ENCODE peak calls at places on chromosomes 1 and 21, in eight cellular contexts. One of them, this sample, is unnamed.

GRCh38 chr1:186897008-186897407 is 68.3 kb downstream of the PLA2G4A start:
- DNase-seq in CD4-positive, alpha-beta memory T cell: no peak
- DNase-seq in aorta: no peak
- DNase-seq in CD8-positive, alpha-beta T cell: no peak
- DNase-seq in heart right ventricle: peak; percentile 22
- DNase-seq in thyroid gland: no peak
- DNase-seq in HL-60: no peak
- DNase-seq in RWPE1: no peak
- DNase-seq in this sample: no peak

GRCh38 chr1:119675349-119676343 is 27.6 kb upstream of the ZNF697 start:
- DNase-seq in thyroid gland: peak; percentile 87
- DNase-seq in RWPE1: peak; percentile 78
- DNase-seq in HL-60: peak; percentile 74
- DNase-seq in CD4-positive, alpha-beta memory T cell: peak; percentile 36
- DNase-seq in aorta: peak; percentile 78
- DNase-seq in heart right ventricle: peak; percentile 89
- DNase-seq in CD8-positive, alpha-beta T cell: peak; percentile 22
- DNase-seq in this sample: peak; percentile 90

GRCh38 chr1:185556551-185556950 is 177.6 kb upstream of the HMCN1 start:
- DNase-seq in HL-60: no peak
- DNase-seq in thyroid gland: no peak
- DNase-seq in heart right ventricle: no peak
- DNase-seq in RWPE1: no peak
- DNase-seq in CD4-positive, alpha-beta memory T cell: no peak
- DNase-seq in CD8-positive, alpha-beta T cell: no peak
- DNase-seq in aorta: no peak
- DNase-seq in this sample: no peak

GRCh38 chr1:59028052-59028451 is 244.2 kb upstream of the JUN start:
- DNase-seq in CD4-positive, alpha-beta memory T cell: no peak
- DNase-seq in thyroid gland: no peak
- DNase-seq in RWPE1: no peak
- DNase-seq in heart right ventricle: no peak
- DNase-seq in HL-60: no peak
- DNase-seq in CD8-positive, alpha-beta T cell: no peak
- DNase-seq in aorta: no peak
- DNase-seq in this sample: no peak

GRCh38 chr1:223153177-223154119 is 10.4 kb upstream of the TLR5 start:
- DNase-seq in thyroid gland: no peak
- DNase-seq in aorta: no peak
- DNase-seq in HL-60: no peak
- DNase-seq in heart right ventricle: peak; percentile 46
- DNase-seq in CD8-positive, alpha-beta T cell: no peak
- DNase-seq in CD4-positive, alpha-beta memory T cell: no peak
- DNase-seq in RWPE1: no peak
- DNase-seq in this sample: peak; percentile 9

GRCh38 chr1:50342525-50342924 is 80.7 kb downstream of the DMRTA2 start:
- DNase-seq in aorta: no peak
- DNase-seq in CD8-positive, alpha-beta T cell: no peak
- DNase-seq in heart right ventricle: no peak
- DNase-seq in thyroid gland: no peak
- DNase-seq in CD4-positive, alpha-beta memory T cell: no peak
- DNase-seq in RWPE1: no peak
- DNase-seq in HL-60: no peak
- DNase-seq in this sample: no peak

GRCh38 chr1:96782861-96783260 is 61.3 kb downstream of the PTBP2 start:
- DNase-seq in CD4-positive, alpha-beta memory T cell: no peak
- DNase-seq in aorta: no peak
- DNase-seq in HL-60: no peak
- DNase-seq in heart right ventricle: no peak
- DNase-seq in CD8-positive, alpha-beta T cell: no peak
- DNase-seq in thyroid gland: no peak
- DNase-seq in RWPE1: no peak
- DNase-seq in this sample: no peak

GRCh38 chr21:36769051-36769867 is 70.3 kb downstream of the SIM2 start:
- DNase-seq in RWPE1: no peak
- DNase-seq in aorta: no peak
- DNase-seq in heart right ventricle: no peak
- DNase-seq in CD8-positive, alpha-beta T cell: no peak
- DNase-seq in thyroid gland: no peak
- DNase-seq in CD4-positive, alpha-beta memory T cell: no peak
- DNase-seq in HL-60: no peak
- DNase-seq in this sample: no peak

GRCh38 chr1:25524568-25525359 is 18.6 kb upstream of the LDLRAP1 start:
- DNase-seq in RWPE1: no peak
- DNase-seq in CD8-positive, alpha-beta T cell: no peak
- DNase-seq in thyroid gland: no peak
- DNase-seq in aorta: no peak
- DNase-seq in CD4-positive, alpha-beta memory T cell: no peak
- DNase-seq in heart right ventricle: no peak
- DNase-seq in HL-60: no peak
- DNase-seq in this sample: no peak

GRCh38 chr1:37393173-37393572 is 81.2 kb upstream of the ZC3H12A start:
- DNase-seq in HL-60: no peak
- DNase-seq in thyroid gland: no peak
- DNase-seq in aorta: no peak
- DNase-seq in CD8-positive, alpha-beta T cell: no peak
- DNase-seq in CD4-positive, alpha-beta memory T cell: no peak
- DNase-seq in heart right ventricle: no peak
- DNase-seq in RWPE1: no peak
- DNase-seq in this sample: no peak

GRCh38 chr1:206508956-206509355 is 1.6 kb downstream of the RASSF5 start:
- DNase-seq in CD4-positive, alpha-beta memory T cell: no peak
- DNase-seq in CD8-positive, alpha-beta T cell: no peak
- DNase-seq in aorta: peak; percentile 64
- DNase-seq in RWPE1: no peak
- DNase-seq in thyroid gland: peak; percentile 31
- DNase-seq in HL-60: no peak
- DNase-seq in heart right ventricle: no peak
- DNase-seq in this sample: no peak

GRCh38 chr1:153534226-153534932 is 1.4 kb downstream of the S100A6 start:
- DNase-seq in aorta: no peak
- DNase-seq in heart right ventricle: no peak
- DNase-seq in CD8-positive, alpha-beta T cell: no peak
- DNase-seq in thyroid gland: no peak
- DNase-seq in HL-60: no peak
- DNase-seq in RWPE1: peak; percentile 20
- DNase-seq in CD4-positive, alpha-beta memory T cell: no peak
- DNase-seq in this sample: peak; percentile 79

GRCh38 chr1:89199515-89199914 is 773 bp upstream of the GBP4 start:
- DNase-seq in thyroid gland: no peak
- DNase-seq in aorta: no peak
- DNase-seq in HL-60: no peak
- DNase-seq in CD4-positive, alpha-beta memory T cell: no peak
- DNase-seq in CD8-positive, alpha-beta T cell: no peak
- DNase-seq in RWPE1: no peak
- DNase-seq in heart right ventricle: no peak
- DNase-seq in this sample: no peak

GRCh38 chr1:226541631-226542622 is 6.6 kb upstream of the STUM start:
- DNase-seq in aorta: no peak
- DNase-seq in CD4-positive, alpha-beta memory T cell: no peak
- DNase-seq in HL-60: no peak
- DNase-seq in heart right ventricle: peak; percentile 29
- DNase-seq in thyroid gland: peak; percentile 77
- DNase-seq in RWPE1: no peak
- DNase-seq in CD8-positive, alpha-beta T cell: no peak
- DNase-seq in this sample: peak; percentile 71

GRCh38 chr1:118988186-118989005 is at the start of gene TBX15:
- DNase-seq in HL-60: no peak
- DNase-seq in CD4-positive, alpha-beta memory T cell: no peak
- DNase-seq in heart right ventricle: no peak
- DNase-seq in CD8-positive, alpha-beta T cell: no peak
- DNase-seq in aorta: no peak
- DNase-seq in RWPE1: no peak
- DNase-seq in thyroid gland: no peak
- DNase-seq in this sample: no peak

GRCh38 chr1:169529068-169529642 is 43.4 kb upstream of the SLC19A2 start:
- DNase-seq in thyroid gland: peak; percentile 84
- DNase-seq in aorta: no peak
- DNase-seq in heart right ventricle: no peak
- DNase-seq in HL-60: peak; percentile 29
- DNase-seq in CD4-positive, alpha-beta memory T cell: no peak
- DNase-seq in RWPE1: peak; percentile 78
- DNase-seq in CD8-positive, alpha-beta T cell: no peak
- DNase-seq in this sample: no peak

GRCh38 chr21:34614693-34615486 is at the start of gene RCAN1:
- DNase-seq in thyroid gland: peak; percentile 91
- DNase-seq in CD8-positive, alpha-beta T cell: peak; percentile 64
- DNase-seq in HL-60: peak; percentile 93
- DNase-seq in RWPE1: peak; percentile 92
- DNase-seq in heart right ventricle: peak; percentile 92
- DNase-seq in CD4-positive, alpha-beta memory T cell: peak; percentile 86
- DNase-seq in aorta: peak; percentile 94
- DNase-seq in this sample: peak; percentile 95

GRCh38 chr1:1432951-1433803 is 2.3 kb upstream of the VWA1 start:
- DNase-seq in CD8-positive, alpha-beta T cell: no peak
- DNase-seq in HL-60: no peak
- DNase-seq in aorta: peak; percentile 80
- DNase-seq in heart right ventricle: peak; percentile 77
- DNase-seq in thyroid gland: peak; percentile 43
- DNase-seq in CD4-positive, alpha-beta memory T cell: no peak
- DNase-seq in RWPE1: peak; percentile 75
- DNase-seq in this sample: peak; percentile 88

GRCh38 chr21:16195896-16196443 is 466.2 kb downstream of the USP25 start:
- DNase-seq in HL-60: no peak
- DNase-seq in RWPE1: no peak
- DNase-seq in thyroid gland: no peak
- DNase-seq in heart right ventricle: no peak
- DNase-seq in CD4-positive, alpha-beta memory T cell: no peak
- DNase-seq in aorta: no peak
- DNase-seq in CD8-positive, alpha-beta T cell: no peak
- DNase-seq in this sample: no peak

GRCh38 chr1:21669287-21670058 is at the start of gene RAP1GAP:
- DNase-seq in HL-60: peak; percentile 42
- DNase-seq in CD4-positive, alpha-beta memory T cell: peak; percentile 20
- DNase-seq in heart right ventricle: no peak
- DNase-seq in aorta: no peak
- DNase-seq in RWPE1: no peak
- DNase-seq in thyroid gland: peak; percentile 76
- DNase-seq in CD8-positive, alpha-beta T cell: no peak
- DNase-seq in this sample: peak; percentile 59

GRCh38 chr21:29526545-29526944 is 227.8 kb downstream of the BACH1 start:
- DNase-seq in HL-60: no peak
- DNase-seq in thyroid gland: no peak
- DNase-seq in aorta: no peak
- DNase-seq in CD4-positive, alpha-beta memory T cell: no peak
- DNase-seq in CD8-positive, alpha-beta T cell: no peak
- DNase-seq in heart right ventricle: no peak
- DNase-seq in RWPE1: no peak
- DNase-seq in this sample: no peak
- H3K27ac ChIP-seq in HL-60: no peak overlapping the region
- H3K27ac ChIP-seq in thyroid gland: no peak overlapping the region
- H3K27ac ChIP-seq in aorta: no peak overlapping the region
- H3K27ac ChIP-seq in CD4-positive, alpha-beta memory T cell: no peak overlapping the region
- H3K27ac ChIP-seq in CD8-positive, alpha-beta T cell: no peak overlapping the region
- H3K27ac ChIP-seq in heart right ventricle: no peak overlapping the region
- H3K27ac ChIP-seq in RWPE1: no peak overlapping the region
- H3K27ac ChIP-seq in this sample: no peak overlapping the region

DNA sequence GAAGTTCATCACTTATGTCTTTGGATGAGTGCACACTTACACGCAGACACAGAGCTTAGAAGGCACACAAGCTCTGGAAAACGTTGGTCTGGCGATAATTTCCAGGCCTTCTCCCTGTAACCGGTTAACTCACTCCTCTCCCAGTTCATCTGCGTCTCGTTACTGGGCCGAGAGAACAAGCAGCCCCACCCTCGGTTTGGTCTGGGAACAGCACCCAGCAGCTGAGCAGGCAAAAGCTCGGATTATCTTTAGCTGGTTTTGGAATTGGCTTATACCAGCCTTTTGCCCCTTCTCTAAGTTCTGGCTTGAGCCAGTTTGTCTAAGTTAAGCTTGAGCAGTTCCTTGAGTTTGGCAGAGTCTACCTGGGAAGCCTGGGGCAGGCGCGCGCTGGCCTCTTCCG is 27.3 kb upstream of the COL6A1 start:
- DNase-seq in CD8-positive, alpha-beta T cell: no peak
- DNase-seq in heart right ventricle: no peak
- DNase-seq in CD4-positive, alpha-beta memory T cell: no peak
- DNase-seq in aorta: no peak
- DNase-seq in thyroid gland: peak; percentile 78
- DNase-seq in RWPE1: no peak
- DNase-seq in HL-60: no peak
- DNase-seq in this sample: peak; percentile 81
- H3K27ac ChIP-seq in CD8-positive, alpha-beta T cell: no peak overlapping the region
- H3K27ac ChIP-seq in heart right ventricle: peak overlapping the region; percentile 73
- H3K27ac ChIP-seq in CD4-positive, alpha-beta memory T cell: no peak overlapping the region
- H3K27ac ChIP-seq in aorta: peak overlapping the region; percentile 100
- H3K27ac ChIP-seq in thyroid gland: peak overlapping the region; percentile 91
- H3K27ac ChIP-seq in RWPE1: no peak overlapping the region
- H3K27ac ChIP-seq in HL-60: no peak overlapping the region
- H3K27ac ChIP-seq in this sample: peak overlapping the region; percentile 84

DNA sequence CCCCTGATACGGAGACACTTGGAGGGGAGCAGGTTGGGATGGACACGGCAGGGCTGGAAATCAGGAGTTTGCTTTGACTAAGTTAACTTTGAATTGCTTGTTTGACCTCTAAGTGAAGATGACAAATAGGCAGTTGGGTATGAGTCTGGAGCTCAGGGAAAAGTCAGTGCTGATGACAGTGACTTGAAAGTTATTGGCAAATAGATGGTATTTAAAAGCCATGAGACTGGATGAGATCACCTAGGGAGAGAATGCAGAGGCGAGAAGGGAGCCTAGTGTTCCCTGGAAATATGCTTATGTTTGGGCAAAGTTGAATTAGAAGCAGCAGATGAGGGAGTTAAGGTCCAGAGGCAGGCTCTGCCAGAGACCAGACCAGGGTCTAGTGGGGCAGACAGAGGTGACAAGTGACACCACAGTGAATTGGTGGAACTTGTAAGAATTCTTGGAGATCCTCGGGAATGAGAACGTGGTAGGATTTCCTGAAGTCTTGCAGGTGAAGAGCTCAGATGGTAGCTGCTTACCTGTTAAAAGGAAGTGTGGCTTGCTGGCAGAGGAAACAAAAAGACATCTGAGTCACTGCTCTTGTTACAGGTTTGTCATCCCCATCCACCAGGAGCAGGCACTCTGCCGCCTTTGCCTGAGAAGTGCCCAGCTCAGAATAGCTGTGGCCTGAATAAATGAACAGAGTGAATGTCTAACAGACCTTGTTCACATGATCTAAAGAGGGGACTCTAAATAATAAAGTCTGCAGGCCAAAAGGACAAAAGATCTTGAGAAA is 12.5 kb upstream of the ZSCAN20 start:
- DNase-seq in thyroid gland: no peak
- DNase-seq in aorta: no peak
- DNase-seq in heart right ventricle: no peak
- DNase-seq in RWPE1: no peak
- DNase-seq in CD8-positive, alpha-beta T cell: no peak
- DNase-seq in HL-60: no peak
- DNase-seq in CD4-positive, alpha-beta memory T cell: no peak
- DNase-seq in this sample: no peak
- H3K27ac ChIP-seq in thyroid gland: no peak overlapping the region
- H3K27ac ChIP-seq in aorta: peak overlapping the region; percentile 88
- H3K27ac ChIP-seq in heart right ventricle: peak overlapping the region; percentile 64
- H3K27ac ChIP-seq in RWPE1: no peak overlapping the region
- H3K27ac ChIP-seq in CD8-positive, alpha-beta T cell: no peak overlapping the region
- H3K27ac ChIP-seq in HL-60: no peak overlapping the region
- H3K27ac ChIP-seq in CD4-positive, alpha-beta memory T cell: no peak overlapping the region
- H3K27ac ChIP-seq in this sample: peak overlapping the region; percentile 71

DNA sequence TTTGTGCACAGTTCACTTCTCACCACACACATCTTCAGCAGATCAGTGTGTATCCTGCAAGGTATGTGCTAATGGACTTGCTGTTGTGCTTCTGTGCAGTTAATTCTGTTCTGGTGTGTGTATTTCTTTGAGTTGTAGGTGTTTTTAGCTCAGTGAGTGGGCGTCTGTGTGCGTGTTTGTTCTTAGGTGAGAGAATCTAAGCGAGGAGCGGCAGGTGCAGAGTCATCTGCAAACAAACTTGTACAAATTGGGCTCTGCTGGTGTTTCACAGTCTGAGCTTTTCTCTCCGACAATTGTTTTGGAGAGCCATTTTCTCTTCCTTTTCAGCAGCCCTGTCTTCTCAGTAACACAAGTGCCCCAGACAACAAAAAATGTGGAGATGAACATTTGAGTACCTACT is 43.6 kb downstream of the ACP6 start:
- DNase-seq in HL-60: no peak
- DNase-seq in RWPE1: no peak
- DNase-seq in thyroid gland: no peak
- DNase-seq in heart right ventricle: no peak
- DNase-seq in CD8-positive, alpha-beta T cell: no peak
- DNase-seq in aorta: no peak
- DNase-seq in CD4-positive, alpha-beta memory T cell: no peak
- DNase-seq in this sample: no peak
- H3K27ac ChIP-seq in HL-60: no peak overlapping the region
- H3K27ac ChIP-seq in RWPE1: no peak overlapping the region
- H3K27ac ChIP-seq in thyroid gland: no peak overlapping the region
- H3K27ac ChIP-seq in heart right ventricle: no peak overlapping the region
- H3K27ac ChIP-seq in CD8-positive, alpha-beta T cell: no peak overlapping the region
- H3K27ac ChIP-seq in aorta: no peak overlapping the region
- H3K27ac ChIP-seq in CD4-positive, alpha-beta memory T cell: no peak overlapping the region
- H3K27ac ChIP-seq in this sample: no peak overlapping the region

This sample was measured in sigmoid colon.